ENCODE peak calls at places on chromosomes 3 and 15, in four cellular contexts. M is HL-60, J is K562, D is GM12878. G is an unnamed sample.

GRCh38 chr15:26771917-26772587 is 814 bp downstream of the GABRB3 start:
- DNase-seq in M (no peak), J (no peak), D (no peak), G (no peak)

GRCh38 chr3:148873928-148874326 is 8.8 kb downstream of the CPA3 start:
- DNase-seq in M (no peak), J (no peak), D (no peak), G (no peak)

GRCh38 chr3:16406579-16406978 is 106.9 kb downstream of the RFTN1 start:
- DNase-seq in M (no peak), J (no peak), D (no peak), G (no peak)

GRCh38 chr3:38579551-38580449 is 69.7 kb downstream of the SCN5A start:
- DNase-seq in M (peak; percentile 6), J (no peak), D (peak; percentile 28), G (peak; percentile 44)

GRCh38 chr3:193347507-193348501 is 30.7 kb downstream of the ATP13A5 start:
- DNase-seq in M (no peak), J (no peak), D (no peak), G (no peak)

GRCh38 chr3:162398554-162398953 is 901.9 kb downstream of the OTOL1 start:
- DNase-seq in M (no peak), J (no peak), D (no peak), G (no peak)

GRCh38 chr3:29334652-29335189 is 53.9 kb downstream of the RBMS3 start:
- DNase-seq in M (no peak), J (no peak), D (no peak), G (no peak)

GRCh38 chr3:172410702-172411477 is 37.4 kb downstream of the GHSR start:
- DNase-seq in M (no peak), J (no peak), D (no peak), G (no peak)

GRCh38 chr3:63912768-63913588 is 795 bp upstream of the SCAANT1 start:
- DNase-seq in M (no peak), J (peak; percentile 66), D (no peak), G (no peak)

GRCh38 chr3:24182756-24183155 is 237.7 kb downstream of the NR1D2 start:
- DNase-seq in M (no peak), J (no peak), D (no peak), G (no peak)

GRCh38 chr15:33716025-33716424 is 252.3 kb upstream of the CHRM5 start:
- DNase-seq in M (no peak), J (no peak), D (no peak), G (no peak)

GRCh38 chr15:66670698-66671580 is 31.1 kb upstream of the SMAD6 start:
- DNase-seq in M (no peak), J (peak; percentile 94), D (no peak), G (no peak)

GRCh38 chr15:72851586-72851985 is 68.0 kb upstream of the ADPGK start:
- DNase-seq in M (no peak), J (no peak), D (no peak), G (no peak)

GRCh38 chr3:22319446-22319845 is 568.4 kb upstream of the ZNF385D start:
- DNase-seq in M (no peak), J (no peak), D (no peak), G (no peak)

GRCh38 chr3:133745981-133746721 is at the start of gene TF:
- DNase-seq in M (no peak), J (no peak), D (no peak), G (no peak)

GRCh38 chr3:99878005-99878404 is 60.3 kb downstream of the CMSS1 start:
- DNase-seq in M (no peak), J (peak; percentile 26), D (no peak), G (no peak)

GRCh38 chr15:45640610-45641009 is 5.8 kb downstream of the SQOR start:
- DNase-seq in M (no peak), J (no peak), D (no peak), G (no peak)

GRCh38 chr3:71930056-71930991 is 145.4 kb upstream of the PROK2 start:
- DNase-seq in M (no peak), J (peak; percentile 17), D (no peak), G (peak; percentile 33)

GRCh38 chr3:24340966-24341365 is 153.7 kb downstream of the THRB start:
- DNase-seq in M (no peak), J (no peak), D (no peak), G (no peak)

GRCh38 chr3:116005404-116005803 is 382.1 kb downstream of the GAP43 start:
- DNase-seq in M (no peak), J (no peak), D (no peak), G (no peak)

GRCh38 chr15:65413051-65413759 is 9.5 kb downstream of the IGDCC4 start:
- DNase-seq in M (no peak), J (no peak), D (no peak), G (no peak)

GRCh38 chr3:23748398-23749110 is 57.2 kb upstream of the UBE2E1 start:
- DNase-seq in M (peak; percentile 94), J (no peak), D (no peak), G (no peak)

GRCh38 chr3:197305854-197306253 is 7.4 kb upstream of the DLG1 start:
- DNase-seq in M (no peak), J (no peak), D (peak; percentile 75), G (no peak)

GRCh38 chr3:179015551-179016020 is 56.0 kb downstream of the ZMAT3 start:
- DNase-seq in M (peak; percentile 28), J (peak; percentile 64), D (peak; percentile 93), G (no peak)

GRCh38 chr3:9399746-9400145 is 2.3 kb downstream of the SETD5 start:
- DNase-seq in M (no peak), J (peak; percentile 33), D (no peak), G (no peak)

GRCh38 chr15:67179411-67179995 is 75.0 kb downstream of the AAGAB start:
- DNase-seq in M (no peak), J (no peak), D (no peak), G (no peak)

GRCh38 chr3:183131735-183132134 is 30.8 kb downstream of the LAMP3 start:
- DNase-seq in M (no peak), J (no peak), D (no peak), G (no peak)

GRCh38 chr3:53238051-53238850 is 17.6 kb downstream of the TKT start:
- DNase-seq in M (no peak), J (no peak), D (no peak), G (no peak)

GRCh38 chr15:62110000-62110851 is 43.4 kb downstream of the C2CD4A start:
- DNase-seq in M (no peak), J (no peak), D (no peak), G (no peak)

GRCh38 chr3:128808672-128809071 is 70.7 kb upstream of the ACAD9 start:
- DNase-seq in M (no peak), J (no peak), D (no peak), G (no peak)
- TF ChIP-seq POLR2AphosphoS5 in M (no peak), J (no peak), D (no peak), G (no peak)

GRCh38 chr3:51581529-51581928 is 43.0 kb downstream of the RAD54L2 start:
- DNase-seq in M (no peak), J (no peak), D (no peak), G (no peak)
- TF ChIP-seq SPI1 in M (no peak), J (no peak), D (no peak), G (no peak)

GRCh38 chr15:51828621-51829359 is 663 bp upstream of the TMOD3 start:
- DNase-seq in M (no peak), J (peak; percentile 73), D (no peak), G (no peak)
- TF ChIP-seq POLR2AphosphoS5 in M (no peak), J (no peak), D (no peak), G (no peak)

GRCh38 chr3:150763841-150764483 is 993 bp upstream of the SIAH2 start:
- DNase-seq in M (no peak), J (no peak), D (no peak), G (no peak)
- TF ChIP-seq SPI1 in M (no peak), J (no peak), D (no peak), G (no peak)

GRCh38 chr15:99442268-99442897 is 123.4 kb upstream of the MEF2A start:
- DNase-seq in M (no peak), J (no peak), D (no peak), G (no peak)
- TF ChIP-seq POLR2AphosphoS5 in M (no peak), J (no peak), D (no peak), G (no peak)

GRCh38 chr3:169239756-169240155 is 423.8 kb downstream of the MECOM start:
- DNase-seq in M (no peak), J (no peak), D (no peak), G (no peak)

GRCh38 chr3:169241928-169242751 is 421.4 kb downstream of the MECOM start:
- DNase-seq in M (no peak), J (no peak), D (no peak), G (no peak)

GRCh38 chr3:169243122-169243521 is 420.4 kb downstream of the MECOM start:
- DNase-seq in M (no peak), J (no peak), D (no peak), G (no peak)

GRCh38 chr3:169240786-169241486 is 422.6 kb downstream of the MECOM start:
- DNase-seq in M (no peak), J (no peak), D (no peak), G (no peak)

DNA sequence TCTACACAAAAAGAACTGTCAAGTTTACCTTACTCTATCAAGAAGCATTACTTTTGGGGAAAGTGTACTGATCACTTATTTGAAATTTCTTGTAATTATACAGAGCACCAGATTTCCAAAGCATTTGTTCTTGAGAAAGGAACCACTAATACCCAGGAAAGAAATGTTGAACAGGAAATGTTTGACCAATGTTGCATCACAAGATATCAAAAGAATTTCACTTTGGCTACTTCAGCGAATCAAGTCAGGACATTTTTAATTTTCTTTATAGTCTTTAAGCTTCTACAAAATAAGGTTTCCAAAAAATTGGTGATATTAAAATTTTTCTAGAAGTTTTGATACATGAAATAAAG is 422.0 kb downstream of the MECOM start:
- DNase-seq in M (no peak), J (no peak), D (no peak), G (no peak)
- TF ChIP-seq SPI1 in M (no peak), J (no peak), D (no peak), G (no peak)

DNA sequence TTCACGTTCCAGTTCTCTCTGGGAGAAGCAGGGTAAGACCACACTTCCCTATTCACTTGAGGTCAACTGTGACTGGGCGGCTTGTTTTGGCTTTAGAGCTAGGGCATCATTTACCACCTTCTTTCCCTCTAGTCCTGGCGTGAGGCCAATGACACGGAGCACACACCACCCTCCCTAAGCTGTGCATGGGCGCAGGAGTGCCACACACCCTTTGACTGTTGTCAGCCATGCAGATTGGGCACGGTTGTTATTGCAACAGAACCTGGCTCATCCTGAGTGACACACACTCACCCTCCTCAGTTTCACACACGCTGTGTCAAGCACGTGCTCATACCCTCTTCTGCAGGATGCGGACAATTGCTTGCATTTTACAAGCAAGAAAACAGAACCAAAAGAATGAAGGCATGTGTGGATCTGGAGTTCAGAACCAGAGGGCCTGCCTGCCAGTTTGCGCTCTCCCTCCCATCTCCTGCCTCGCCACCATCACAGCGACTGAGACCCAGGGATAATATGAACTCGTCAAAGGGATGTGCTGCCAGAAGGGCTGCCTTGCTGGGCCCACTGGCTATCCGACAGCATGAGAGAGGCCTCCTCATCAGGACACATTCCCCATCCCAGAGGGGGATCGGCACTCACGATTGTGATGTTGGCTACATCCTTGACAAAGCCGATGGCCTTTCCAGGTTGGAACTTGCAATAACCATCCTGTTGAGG is 17.6 kb downstream of the CTSH start:
- DNase-seq in M (peak; percentile 82), J (no peak), D (no peak), G (no peak)
- TF ChIP-seq POLR2AphosphoS5 in M (peak; percentile 63), J (no peak), D (no peak), G (peak; percentile 37)

G was measured in GM12891.